ENCODE peak calls at places on chromosomes 3 and 15, in eight cellular contexts. One of them, this sample, is unnamed. For H3K27me3, the result is how much of the 10 kb centered on the place peaks cover.

GRCh38 chr15:76340198-76340801 is 3.7 kb downstream of the ISL2 start:
- DNase-seq in WERI-Rb-1: peak
- DNase-seq in endothelial cell of umbilical vein: peak
- DNase-seq in IMR-90: no peak
- DNase-seq in esophagus muscularis mucosa: no peak
- DNase-seq in astrocyte: no peak
- DNase-seq in endodermal cell: peak
- DNase-seq in thoracic aorta: no peak
- DNase-seq in this sample: no peak

GRCh38 chr3:37980477-37981347 is 9.9 kb upstream of the VILL start:
- DNase-seq in WERI-Rb-1: no peak
- DNase-seq in endothelial cell of umbilical vein: no peak
- DNase-seq in IMR-90: no peak
- DNase-seq in esophagus muscularis mucosa: no peak
- DNase-seq in astrocyte: no peak
- DNase-seq in endodermal cell: peak
- DNase-seq in thoracic aorta: no peak
- DNase-seq in this sample: no peak

GRCh38 chr15:81160312-81161214 is 26.5 kb downstream of the CFAP161 start:
- DNase-seq in WERI-Rb-1: no peak
- DNase-seq in endothelial cell of umbilical vein: peak
- DNase-seq in IMR-90: peak
- DNase-seq in esophagus muscularis mucosa: no peak
- DNase-seq in astrocyte: peak
- DNase-seq in endodermal cell: no peak
- DNase-seq in thoracic aorta: no peak
- DNase-seq in this sample: peak

GRCh38 chr15:56095406-56095805 is 102.0 kb upstream of the NEDD4 start:
- DNase-seq in WERI-Rb-1: no peak
- DNase-seq in endothelial cell of umbilical vein: no peak
- DNase-seq in IMR-90: no peak
- DNase-seq in esophagus muscularis mucosa: no peak
- DNase-seq in astrocyte: no peak
- DNase-seq in endodermal cell: no peak
- DNase-seq in thoracic aorta: no peak
- DNase-seq in this sample: no peak

GRCh38 chr3:139198929-139199328 is 144.9 kb upstream of the MRPS22 start:
- DNase-seq in WERI-Rb-1: peak
- DNase-seq in endothelial cell of umbilical vein: no peak
- DNase-seq in IMR-90: peak
- DNase-seq in esophagus muscularis mucosa: peak
- DNase-seq in astrocyte: no peak
- DNase-seq in endodermal cell: no peak
- DNase-seq in thoracic aorta: no peak
- DNase-seq in this sample: no peak

GRCh38 chr15:52331490-52332240 is 36.1 kb upstream of the MYO5C start:
- DNase-seq in WERI-Rb-1: peak
- DNase-seq in endothelial cell of umbilical vein: peak
- DNase-seq in IMR-90: peak
- DNase-seq in esophagus muscularis mucosa: no peak
- DNase-seq in astrocyte: peak
- DNase-seq in endodermal cell: peak
- DNase-seq in thoracic aorta: no peak
- DNase-seq in this sample: peak

GRCh38 chr15:55884223-55884622 is 109.2 kb downstream of the NEDD4 start:
- DNase-seq in WERI-Rb-1: no peak
- DNase-seq in endothelial cell of umbilical vein: peak
- DNase-seq in IMR-90: peak
- DNase-seq in esophagus muscularis mucosa: no peak
- DNase-seq in astrocyte: peak
- DNase-seq in endodermal cell: no peak
- DNase-seq in thoracic aorta: no peak
- DNase-seq in this sample: no peak

GRCh38 chr3:77055841-77056341 is 16.0 kb downstream of the ROBO2 start:
- DNase-seq in WERI-Rb-1: no peak
- DNase-seq in endothelial cell of umbilical vein: no peak
- DNase-seq in IMR-90: peak
- DNase-seq in esophagus muscularis mucosa: no peak
- DNase-seq in astrocyte: no peak
- DNase-seq in endodermal cell: no peak
- DNase-seq in thoracic aorta: no peak
- DNase-seq in this sample: no peak

GRCh38 chr3:52820741-52821140 is 9.7 kb downstream of the ITIH4 start:
- DNase-seq in WERI-Rb-1: peak
- DNase-seq in endothelial cell of umbilical vein: peak
- DNase-seq in IMR-90: peak
- DNase-seq in esophagus muscularis mucosa: no peak
- DNase-seq in astrocyte: no peak
- DNase-seq in endodermal cell: peak
- DNase-seq in thoracic aorta: no peak
- DNase-seq in this sample: no peak

GRCh38 chr3:53534996-53535395 is 40.6 kb downstream of the CACNA1D start:
- DNase-seq in WERI-Rb-1: no peak
- DNase-seq in endothelial cell of umbilical vein: no peak
- DNase-seq in IMR-90: no peak
- DNase-seq in esophagus muscularis mucosa: no peak
- DNase-seq in astrocyte: no peak
- DNase-seq in endodermal cell: no peak
- DNase-seq in thoracic aorta: no peak
- DNase-seq in this sample: no peak

GRCh38 chr3:42214565-42215283 is 51.3 kb downstream of the CCK start:
- DNase-seq in WERI-Rb-1: no peak
- DNase-seq in endothelial cell of umbilical vein: no peak
- DNase-seq in IMR-90: peak
- DNase-seq in esophagus muscularis mucosa: no peak
- DNase-seq in astrocyte: peak
- DNase-seq in endodermal cell: no peak
- DNase-seq in thoracic aorta: no peak
- DNase-seq in this sample: no peak

GRCh38 chr3:27591811-27592210 is 107.6 kb upstream of the SLC4A7 start:
- DNase-seq in WERI-Rb-1: no peak
- DNase-seq in endothelial cell of umbilical vein: peak
- DNase-seq in IMR-90: no peak
- DNase-seq in esophagus muscularis mucosa: no peak
- DNase-seq in astrocyte: peak
- DNase-seq in endodermal cell: no peak
- DNase-seq in thoracic aorta: no peak
- DNase-seq in this sample: no peak

GRCh38 chr15:90942354-90943120 is 7.5 kb downstream of the UNC45A start:
- DNase-seq in WERI-Rb-1: no peak
- DNase-seq in endothelial cell of umbilical vein: no peak
- DNase-seq in IMR-90: no peak
- DNase-seq in esophagus muscularis mucosa: no peak
- DNase-seq in astrocyte: no peak
- DNase-seq in endodermal cell: no peak
- DNase-seq in thoracic aorta: no peak
- DNase-seq in this sample: no peak

GRCh38 chr15:91444656-91445055 is 344.6 kb downstream of the SV2B start:
- DNase-seq in WERI-Rb-1: no peak
- DNase-seq in endothelial cell of umbilical vein: no peak
- DNase-seq in IMR-90: no peak
- DNase-seq in esophagus muscularis mucosa: no peak
- DNase-seq in astrocyte: peak
- DNase-seq in endodermal cell: no peak
- DNase-seq in thoracic aorta: no peak
- DNase-seq in this sample: no peak

GRCh38 chr3:126543457-126544090 is 15.2 kb downstream of the C3orf22 start:
- DNase-seq in WERI-Rb-1: peak
- DNase-seq in endothelial cell of umbilical vein: no peak
- DNase-seq in IMR-90: no peak
- DNase-seq in esophagus muscularis mucosa: no peak
- DNase-seq in astrocyte: no peak
- DNase-seq in endodermal cell: peak
- DNase-seq in thoracic aorta: no peak
- DNase-seq in this sample: no peak

DNA sequence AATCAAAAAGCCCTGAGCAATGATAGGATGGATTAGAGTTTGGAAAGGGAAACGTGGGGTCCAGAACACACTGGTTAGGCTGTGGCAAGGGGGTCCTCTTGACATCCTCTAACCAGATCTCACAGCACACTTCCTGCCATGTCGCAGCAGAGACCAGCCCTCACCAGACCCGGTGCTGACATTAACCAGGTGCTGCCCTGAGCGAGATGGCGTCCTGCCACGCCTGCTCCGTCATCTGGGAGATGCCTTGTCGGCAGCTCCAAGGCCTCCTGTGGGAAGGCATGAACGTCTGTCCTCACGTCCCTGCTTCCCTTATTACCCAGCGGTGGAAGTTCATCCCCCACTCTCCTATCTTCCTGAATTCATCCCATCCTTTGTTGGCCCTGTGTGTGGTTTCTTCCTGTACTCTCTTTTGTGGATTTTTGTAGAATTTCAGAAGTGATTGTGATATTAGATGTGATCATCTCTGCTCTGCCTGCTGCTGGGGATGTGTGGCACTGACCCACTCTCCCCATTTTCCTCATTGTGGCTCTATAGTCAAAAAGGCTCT is 29.4 kb upstream of the MYZAP start:
- DNase-seq in WERI-Rb-1: no peak
- DNase-seq in endothelial cell of umbilical vein: no peak
- DNase-seq in IMR-90: no peak
- DNase-seq in esophagus muscularis mucosa: no peak
- DNase-seq in astrocyte: no peak
- DNase-seq in endodermal cell: no peak
- DNase-seq in thoracic aorta: no peak
- DNase-seq in this sample: no peak
- TF ChIP-seq CTCF in WERI-Rb-1: no peak
- TF ChIP-seq CTCF in endothelial cell of umbilical vein: no peak
- TF ChIP-seq CTCF in IMR-90: no peak
- TF ChIP-seq CTCF in esophagus muscularis mucosa: no peak
- TF ChIP-seq CTCF in astrocyte: no peak
- TF ChIP-seq CTCF in endodermal cell: no peak
- TF ChIP-seq CTCF in thoracic aorta: no peak
- TF ChIP-seq CTCF in this sample: no peak

GRCh38 chr3:191119415-191120295 is 79.4 kb upstream of the OSTN start:
- DNase-seq in WERI-Rb-1: no peak
- DNase-seq in endothelial cell of umbilical vein: no peak
- DNase-seq in IMR-90: no peak
- DNase-seq in esophagus muscularis mucosa: no peak
- DNase-seq in astrocyte: no peak
- DNase-seq in endodermal cell: no peak
- DNase-seq in thoracic aorta: no peak
- DNase-seq in this sample: no peak

GRCh38 chr3:191123231-191123630 is 75.8 kb upstream of the OSTN start:
- DNase-seq in WERI-Rb-1: no peak
- DNase-seq in endothelial cell of umbilical vein: no peak
- DNase-seq in IMR-90: no peak
- DNase-seq in esophagus muscularis mucosa: no peak
- DNase-seq in astrocyte: no peak
- DNase-seq in endodermal cell: no peak
- DNase-seq in thoracic aorta: no peak
- DNase-seq in this sample: no peak

GRCh38 chr3:191120447-191121304 is 78.4 kb upstream of the OSTN start:
- DNase-seq in WERI-Rb-1: no peak
- DNase-seq in endothelial cell of umbilical vein: no peak
- DNase-seq in IMR-90: no peak
- DNase-seq in esophagus muscularis mucosa: no peak
- DNase-seq in astrocyte: peak
- DNase-seq in endodermal cell: no peak
- DNase-seq in thoracic aorta: no peak
- DNase-seq in this sample: no peak
- H3K27ac ChIP-seq in WERI-Rb-1: no peak
- H3K27ac ChIP-seq in endothelial cell of umbilical vein: no peak
- H3K27ac ChIP-seq in IMR-90: no peak
- H3K27ac ChIP-seq in esophagus muscularis mucosa: no peak
- H3K27ac ChIP-seq in astrocyte: no peak
- H3K27ac ChIP-seq in endodermal cell: no peak
- H3K27ac ChIP-seq in thoracic aorta: no peak
- H3K27ac ChIP-seq in this sample: no peak

GRCh38 chr15:88641959-88642452 is 3.2 kb downstream of the ISG20 start:
- DNase-seq in WERI-Rb-1: no peak
- DNase-seq in endothelial cell of umbilical vein: no peak
- DNase-seq in IMR-90: no peak
- DNase-seq in esophagus muscularis mucosa: no peak
- DNase-seq in astrocyte: no peak
- DNase-seq in endodermal cell: no peak
- DNase-seq in thoracic aorta: no peak
- DNase-seq in this sample: no peak
- H3K27me3 ChIP-seq in WERI-Rb-1: under half
- H3K27me3 ChIP-seq in endothelial cell of umbilical vein: under half
- H3K27me3 ChIP-seq in IMR-90: under half
- H3K27me3 ChIP-seq in esophagus muscularis mucosa: under half
- H3K27me3 ChIP-seq in astrocyte: under half
- H3K27me3 ChIP-seq in endodermal cell: under half
- H3K27me3 ChIP-seq in thoracic aorta: under half
- H3K27me3 ChIP-seq in this sample: under half

GRCh38 chr3:149369991-149370866 is 7.2 kb downstream of the TM4SF1 start:
- DNase-seq in WERI-Rb-1: no peak
- DNase-seq in endothelial cell of umbilical vein: no peak
- DNase-seq in IMR-90: peak
- DNase-seq in esophagus muscularis mucosa: no peak
- DNase-seq in astrocyte: no peak
- DNase-seq in endodermal cell: no peak
- DNase-seq in thoracic aorta: no peak
- DNase-seq in this sample: no peak

GRCh38 chr3:149371723-149372114 is 5.7 kb downstream of the TM4SF1 start:
- DNase-seq in WERI-Rb-1: no peak
- DNase-seq in endothelial cell of umbilical vein: no peak
- DNase-seq in IMR-90: no peak
- DNase-seq in esophagus muscularis mucosa: no peak
- DNase-seq in astrocyte: no peak
- DNase-seq in endodermal cell: no peak
- DNase-seq in thoracic aorta: no peak
- DNase-seq in this sample: no peak

GRCh38 chr3:149373235-149374125 is 4.0 kb downstream of the TM4SF1 start:
- DNase-seq in WERI-Rb-1: no peak
- DNase-seq in endothelial cell of umbilical vein: peak
- DNase-seq in IMR-90: peak
- DNase-seq in esophagus muscularis mucosa: no peak
- DNase-seq in astrocyte: peak
- DNase-seq in endodermal cell: no peak
- DNase-seq in thoracic aorta: no peak
- DNase-seq in this sample: no peak

GRCh38 chr3:149368850-149369497 is 8.5 kb downstream of the TM4SF1 start:
- DNase-seq in WERI-Rb-1: no peak
- DNase-seq in endothelial cell of umbilical vein: peak
- DNase-seq in IMR-90: no peak
- DNase-seq in esophagus muscularis mucosa: no peak
- DNase-seq in astrocyte: no peak
- DNase-seq in endodermal cell: no peak
- DNase-seq in thoracic aorta: no peak
- DNase-seq in this sample: no peak

DNA sequence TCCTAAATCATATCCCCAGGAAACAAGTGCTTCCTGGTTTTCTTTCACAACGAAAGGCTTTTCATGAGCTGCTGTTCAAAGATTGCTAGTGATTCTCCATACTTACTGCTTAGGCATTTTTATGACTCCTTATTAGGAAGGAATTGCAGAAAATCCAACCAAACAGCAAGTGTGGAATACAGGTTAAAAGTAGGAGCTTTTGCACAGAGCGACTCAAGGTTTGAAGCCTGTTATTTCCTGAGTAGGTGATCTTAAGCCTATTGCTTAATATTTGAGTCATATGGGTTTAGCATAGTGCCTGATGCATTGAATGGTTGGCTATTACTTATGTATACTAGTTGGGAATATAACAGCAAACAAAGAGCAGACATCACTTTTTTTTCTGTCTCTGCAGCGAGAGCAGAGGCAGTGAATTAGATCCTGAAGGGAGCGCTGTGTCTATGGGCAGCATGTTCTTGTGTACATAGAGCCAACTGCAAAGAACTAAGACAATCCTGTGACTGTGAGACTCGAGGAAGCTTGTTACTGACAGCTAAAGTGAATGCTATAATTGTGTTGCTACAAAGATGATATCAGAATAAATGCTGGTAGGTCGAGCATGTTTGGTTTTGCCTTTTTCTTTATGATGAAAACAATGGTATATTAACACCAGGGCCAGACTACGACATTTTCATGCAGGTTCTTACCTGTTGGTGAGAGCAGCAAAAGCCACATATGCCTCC is 6.3 kb downstream of the TM4SF1 start:
- DNase-seq in WERI-Rb-1: no peak
- DNase-seq in endothelial cell of umbilical vein: peak
- DNase-seq in IMR-90: peak
- DNase-seq in esophagus muscularis mucosa: no peak
- DNase-seq in astrocyte: peak
- DNase-seq in endodermal cell: no peak
- DNase-seq in thoracic aorta: no peak
- DNase-seq in this sample: no peak
- TF ChIP-seq CTCF in WERI-Rb-1: no peak
- TF ChIP-seq CTCF in endothelial cell of umbilical vein: peak
- TF ChIP-seq CTCF in IMR-90: peak
- TF ChIP-seq CTCF in esophagus muscularis mucosa: no peak
- TF ChIP-seq CTCF in astrocyte: no peak
- TF ChIP-seq CTCF in endodermal cell: peak
- TF ChIP-seq CTCF in thoracic aorta: no peak
- TF ChIP-seq CTCF in this sample: peak